ENCODE peak calls at places on chromosome 17, in six cellular contexts. One of them, this sample, is unnamed.

GRCh38 chr17:43702636-43703035 is 40.9 kb upstream of the MEOX1 start:
- DNase-seq in neural crest cell: no peak
- DNase-seq in germinal center: peak; percentile 28
- DNase-seq in endothelial cell: no peak
- DNase-seq in renal cortical epithelial cell: no peak
- DNase-seq in stimulated activated CD8-positive, alpha-beta memory T cell treated with anti-CD3 and anti-CD28 coated beads, Interleukin-4, amount 100 ng/mL, for 1 hour: no peak
- DNase-seq in this sample: peak; percentile 87

GRCh38 chr17:2195729-2196128 is 107.9 kb downstream of the SMG6 start:
- DNase-seq in neural crest cell: no peak
- DNase-seq in germinal center: no peak
- DNase-seq in endothelial cell: no peak
- DNase-seq in renal cortical epithelial cell: peak; percentile 67
- DNase-seq in stimulated activated CD8-positive, alpha-beta memory T cell treated with anti-CD3 and anti-CD28 coated beads, Interleukin-4, amount 100 ng/mL, for 1 hour: no peak
- DNase-seq in this sample: no peak

GRCh38 chr17:75587718-75588545 is at the start of gene MYO15B:
- DNase-seq in neural crest cell: peak; percentile 64
- DNase-seq in germinal center: peak; percentile 75
- DNase-seq in endothelial cell: peak; percentile 81
- DNase-seq in renal cortical epithelial cell: no peak
- DNase-seq in stimulated activated CD8-positive, alpha-beta memory T cell treated with anti-CD3 and anti-CD28 coated beads, Interleukin-4, amount 100 ng/mL, for 1 hour: peak; percentile 42
- DNase-seq in this sample: no peak

GRCh38 chr17:30187528-30187927 is 48.0 kb downstream of the SLC6A4 start:
- DNase-seq in neural crest cell: no peak
- DNase-seq in germinal center: no peak
- DNase-seq in endothelial cell: no peak
- DNase-seq in renal cortical epithelial cell: peak; percentile 27
- DNase-seq in stimulated activated CD8-positive, alpha-beta memory T cell treated with anti-CD3 and anti-CD28 coated beads, Interleukin-4, amount 100 ng/mL, for 1 hour: no peak
- DNase-seq in this sample: no peak

GRCh38 chr17:69528035-69528434 is 113.5 kb downstream of the MAP2K6 start:
- DNase-seq in neural crest cell: no peak
- DNase-seq in germinal center: no peak
- DNase-seq in endothelial cell: no peak
- DNase-seq in renal cortical epithelial cell: no peak
- DNase-seq in stimulated activated CD8-positive, alpha-beta memory T cell treated with anti-CD3 and anti-CD28 coated beads, Interleukin-4, amount 100 ng/mL, for 1 hour: no peak
- DNase-seq in this sample: no peak

GRCh38 chr17:6753006-6753445 is 2.8 kb upstream of the XAF1 start:
- DNase-seq in neural crest cell: no peak
- DNase-seq in germinal center: no peak
- DNase-seq in endothelial cell: peak; percentile 61
- DNase-seq in renal cortical epithelial cell: peak; percentile 86
- DNase-seq in stimulated activated CD8-positive, alpha-beta memory T cell treated with anti-CD3 and anti-CD28 coated beads, Interleukin-4, amount 100 ng/mL, for 1 hour: peak; percentile 54
- DNase-seq in this sample: no peak

GRCh38 chr17:35917519-35918213 is 12.9 kb downstream of the RDM1 start:
- DNase-seq in neural crest cell: no peak
- DNase-seq in germinal center: no peak
- DNase-seq in endothelial cell: no peak
- DNase-seq in renal cortical epithelial cell: no peak
- DNase-seq in stimulated activated CD8-positive, alpha-beta memory T cell treated with anti-CD3 and anti-CD28 coated beads, Interleukin-4, amount 100 ng/mL, for 1 hour: no peak
- DNase-seq in this sample: no peak

GRCh38 chr17:41491476-41491875 is 1.8 kb upstream of the KRT36 start:
- DNase-seq in neural crest cell: no peak
- DNase-seq in germinal center: no peak
- DNase-seq in endothelial cell: no peak
- DNase-seq in renal cortical epithelial cell: no peak
- DNase-seq in stimulated activated CD8-positive, alpha-beta memory T cell treated with anti-CD3 and anti-CD28 coated beads, Interleukin-4, amount 100 ng/mL, for 1 hour: no peak
- DNase-seq in this sample: no peak

GRCh38 chr17:42979511-42980273 is at the start of gene PTGES3L:
- DNase-seq in neural crest cell: no peak
- DNase-seq in germinal center: peak; percentile 55
- DNase-seq in endothelial cell: peak; percentile 41
- DNase-seq in renal cortical epithelial cell: no peak
- DNase-seq in stimulated activated CD8-positive, alpha-beta memory T cell treated with anti-CD3 and anti-CD28 coated beads, Interleukin-4, amount 100 ng/mL, for 1 hour: no peak
- DNase-seq in this sample: no peak

GRCh38 chr17:74467221-74467951 is 952 bp downstream of the CD300A start:
- DNase-seq in neural crest cell: no peak
- DNase-seq in germinal center: peak; percentile 30
- DNase-seq in endothelial cell: no peak
- DNase-seq in renal cortical epithelial cell: no peak
- DNase-seq in stimulated activated CD8-positive, alpha-beta memory T cell treated with anti-CD3 and anti-CD28 coated beads, Interleukin-4, amount 100 ng/mL, for 1 hour: no peak
- DNase-seq in this sample: peak; percentile 32

GRCh38 chr17:14428640-14429029 is 127.8 kb downstream of the HS3ST3B1 start:
- DNase-seq in neural crest cell: no peak
- DNase-seq in germinal center: peak; percentile 38
- DNase-seq in endothelial cell: no peak
- DNase-seq in renal cortical epithelial cell: no peak
- DNase-seq in stimulated activated CD8-positive, alpha-beta memory T cell treated with anti-CD3 and anti-CD28 coated beads, Interleukin-4, amount 100 ng/mL, for 1 hour: no peak
- DNase-seq in this sample: peak; percentile 40

This sample was measured in NAMALWA.